ENCODE peak calls at places on chromosomes 11 and 22, in seven cellular contexts. One of them, this sample, is unnamed.

GRCh38 chr11:70623906-70624597 is 225.7 kb downstream of the CTTN start:
- DNase-seq in K562: no peak
- DNase-seq in cardiac muscle cell: no peak
- DNase-seq in A549: no peak
- DNase-seq in pancreas: peak; percentile 55
- DNase-seq in aorta: no peak
- DNase-seq in mesenchymal stem cell: no peak
- DNase-seq in this sample: no peak

GRCh38 chr11:61682093-61682732 is 2.0 kb downstream of the DAGLA start:
- DNase-seq in cardiac muscle cell: no peak
- DNase-seq in pancreas: peak; percentile 87
- DNase-seq in A549: no peak
- DNase-seq in mesenchymal stem cell: peak; percentile 26
- DNase-seq in aorta: no peak
- DNase-seq in K562: no peak
- DNase-seq in this sample: peak; percentile 68

GRCh38 chr11:38593649-38594048 is 1995.6 kb upstream of the RAG2 start:
- DNase-seq in K562: no peak
- DNase-seq in aorta: no peak
- DNase-seq in cardiac muscle cell: no peak
- DNase-seq in pancreas: no peak
- DNase-seq in A549: no peak
- DNase-seq in mesenchymal stem cell: peak; percentile 36
- DNase-seq in this sample: no peak

GRCh38 chr11:16000065-16000464 is 356.3 kb downstream of the SOX6 start:
- DNase-seq in pancreas: no peak
- DNase-seq in A549: no peak
- DNase-seq in cardiac muscle cell: no peak
- DNase-seq in mesenchymal stem cell: no peak
- DNase-seq in K562: no peak
- DNase-seq in aorta: no peak
- DNase-seq in this sample: no peak

GRCh38 chr11:118046051-118046963 is 30.6 kb upstream of the TMPRSS4 start:
- DNase-seq in K562: no peak
- DNase-seq in mesenchymal stem cell: no peak
- DNase-seq in aorta: no peak
- DNase-seq in pancreas: no peak
- DNase-seq in A549: no peak
- DNase-seq in cardiac muscle cell: no peak
- DNase-seq in this sample: no peak

GRCh38 chr11:128835741-128836410 is 31.2 kb downstream of the KCNJ1 start:
- DNase-seq in K562: no peak
- DNase-seq in cardiac muscle cell: no peak
- DNase-seq in A549: no peak
- DNase-seq in aorta: no peak
- DNase-seq in mesenchymal stem cell: no peak
- DNase-seq in pancreas: no peak
- DNase-seq in this sample: no peak

GRCh38 chr11:2178906-2179494 is 7.4 kb upstream of the TH start:
- DNase-seq in mesenchymal stem cell: peak; percentile 41
- DNase-seq in aorta: no peak
- DNase-seq in K562: no peak
- DNase-seq in cardiac muscle cell: no peak
- DNase-seq in pancreas: no peak
- DNase-seq in A549: no peak
- DNase-seq in this sample: no peak

GRCh38 chr11:70669871-70670683 is 271.7 kb downstream of the CTTN start:
- DNase-seq in cardiac muscle cell: no peak
- DNase-seq in K562: no peak
- DNase-seq in A549: no peak
- DNase-seq in pancreas: no peak
- DNase-seq in mesenchymal stem cell: no peak
- DNase-seq in aorta: no peak
- DNase-seq in this sample: no peak

GRCh38 chr11:125773516-125773915 is 5.1 kb downstream of the PATE2 start:
- DNase-seq in K562: no peak
- DNase-seq in cardiac muscle cell: no peak
- DNase-seq in A549: no peak
- DNase-seq in pancreas: no peak
- DNase-seq in aorta: no peak
- DNase-seq in mesenchymal stem cell: no peak
- DNase-seq in this sample: no peak

GRCh38 chr22:36252754-36253522 is at the start of gene APOL1:
- DNase-seq in K562: peak; percentile 30
- DNase-seq in aorta: no peak
- DNase-seq in mesenchymal stem cell: peak; percentile 72
- DNase-seq in pancreas: no peak
- DNase-seq in A549: no peak
- DNase-seq in cardiac muscle cell: no peak
- DNase-seq in this sample: peak; percentile 79

GRCh38 chr22:27129266-27129665 is 471.9 kb downstream of the MIAT start:
- DNase-seq in A549: peak; percentile 21
- DNase-seq in mesenchymal stem cell: peak; percentile 69
- DNase-seq in pancreas: no peak
- DNase-seq in K562: no peak
- DNase-seq in aorta: no peak
- DNase-seq in cardiac muscle cell: no peak
- DNase-seq in this sample: no peak

GRCh38 chr11:12177739-12178338 is 67.4 kb downstream of the MICAL2 start:
- DNase-seq in aorta: no peak
- DNase-seq in cardiac muscle cell: peak; percentile 54
- DNase-seq in mesenchymal stem cell: peak; percentile 50
- DNase-seq in A549: no peak
- DNase-seq in K562: no peak
- DNase-seq in pancreas: no peak
- DNase-seq in this sample: no peak

GRCh38 chr11:76232026-76232665 is 25.8 kb upstream of the WNT11 start:
- DNase-seq in K562: no peak
- DNase-seq in A549: no peak
- DNase-seq in pancreas: peak; percentile 46
- DNase-seq in aorta: no peak
- DNase-seq in cardiac muscle cell: no peak
- DNase-seq in mesenchymal stem cell: no peak
- DNase-seq in this sample: peak; percentile 51

GRCh38 chr11:20110908-20111669 is 49.2 kb downstream of the DBX1 start:
- DNase-seq in cardiac muscle cell: peak; percentile 48
- DNase-seq in aorta: no peak
- DNase-seq in pancreas: no peak
- DNase-seq in A549: peak; percentile 70
- DNase-seq in mesenchymal stem cell: peak; percentile 92
- DNase-seq in K562: peak; percentile 91
- DNase-seq in this sample: no peak

GRCh38 chr11:19987243-19987870 is 172.9 kb downstream of the DBX1 start:
- DNase-seq in A549: no peak
- DNase-seq in pancreas: no peak
- DNase-seq in mesenchymal stem cell: no peak
- DNase-seq in aorta: no peak
- DNase-seq in K562: no peak
- DNase-seq in cardiac muscle cell: peak; percentile 68
- DNase-seq in this sample: no peak

GRCh38 chr11:79081441-79082124 is 359.2 kb downstream of the TENM4 start:
- DNase-seq in K562: no peak
- DNase-seq in mesenchymal stem cell: peak; percentile 34
- DNase-seq in aorta: no peak
- DNase-seq in A549: no peak
- DNase-seq in cardiac muscle cell: no peak
- DNase-seq in pancreas: no peak
- DNase-seq in this sample: no peak

GRCh38 chr11:67504950-67505561 is at the start of gene PITPNM1:
- DNase-seq in K562: peak; percentile 84
- DNase-seq in cardiac muscle cell: peak; percentile 68
- DNase-seq in pancreas: peak; percentile 89
- DNase-seq in aorta: peak; percentile 94
- DNase-seq in A549: peak; percentile 62
- DNase-seq in mesenchymal stem cell: peak; percentile 68
- DNase-seq in this sample: peak; percentile 94

GRCh38 chr22:21603973-21604372 is 25.8 kb downstream of the YDJC start:
- DNase-seq in pancreas: no peak
- DNase-seq in A549: no peak
- DNase-seq in aorta: no peak
- DNase-seq in cardiac muscle cell: no peak
- DNase-seq in mesenchymal stem cell: no peak
- DNase-seq in K562: no peak
- DNase-seq in this sample: no peak
- H3K4me3 ChIP-seq in pancreas: no peak overlapping the region
- H3K4me3 ChIP-seq in A549: no peak overlapping the region
- H3K4me3 ChIP-seq in aorta: no peak overlapping the region
- H3K4me3 ChIP-seq in cardiac muscle cell: no peak overlapping the region
- H3K4me3 ChIP-seq in mesenchymal stem cell: no peak overlapping the region
- H3K4me3 ChIP-seq in K562: no peak overlapping the region
- H3K4me3 ChIP-seq in this sample: no peak overlapping the region

GRCh38 chr11:111849631-111850030 is 21.8 kb downstream of the ALG9 start:
- DNase-seq in K562: no peak
- DNase-seq in pancreas: no peak
- DNase-seq in aorta: no peak
- DNase-seq in A549: no peak
- DNase-seq in mesenchymal stem cell: no peak
- DNase-seq in cardiac muscle cell: no peak
- DNase-seq in this sample: no peak

GRCh38 chr11:111845256-111846028 is 25.9 kb downstream of the ALG9 start:
- DNase-seq in A549: no peak
- DNase-seq in K562: no peak
- DNase-seq in pancreas: no peak
- DNase-seq in mesenchymal stem cell: peak; percentile 17
- DNase-seq in aorta: no peak
- DNase-seq in cardiac muscle cell: no peak
- DNase-seq in this sample: no peak

GRCh38 chr11:111843659-111844058 is 27.7 kb downstream of the ALG9 start:
- DNase-seq in aorta: no peak
- DNase-seq in cardiac muscle cell: no peak
- DNase-seq in mesenchymal stem cell: no peak
- DNase-seq in pancreas: no peak
- DNase-seq in K562: no peak
- DNase-seq in A549: no peak
- DNase-seq in this sample: no peak

GRCh38 chr11:111846063-111846462 is 25.3 kb downstream of the ALG9 start:
- DNase-seq in pancreas: no peak
- DNase-seq in K562: no peak
- DNase-seq in cardiac muscle cell: no peak
- DNase-seq in A549: no peak
- DNase-seq in aorta: no peak
- DNase-seq in mesenchymal stem cell: peak; percentile 47
- DNase-seq in this sample: no peak

GRCh38 chr11:111846640-111847039 is 24.7 kb downstream of the ALG9 start:
- DNase-seq in aorta: no peak
- DNase-seq in K562: no peak
- DNase-seq in cardiac muscle cell: no peak
- DNase-seq in mesenchymal stem cell: peak; percentile 70
- DNase-seq in pancreas: no peak
- DNase-seq in A549: no peak
- DNase-seq in this sample: no peak
- H3K27ac ChIP-seq in aorta: no peak overlapping the region
- H3K27ac ChIP-seq in K562: no peak overlapping the region
- H3K27ac ChIP-seq in cardiac muscle cell: peak overlapping the region; percentile 55
- H3K27ac ChIP-seq in mesenchymal stem cell: peak overlapping the region; percentile 31
- H3K27ac ChIP-seq in pancreas: no peak overlapping the region
- H3K27ac ChIP-seq in A549: no peak overlapping the region
- H3K27ac ChIP-seq in this sample: no peak overlapping the region

GRCh38 chr11:63246045-63246444 is 2.6 kb upstream of the SLC22A25 start:
- DNase-seq in aorta: no peak
- DNase-seq in pancreas: no peak
- DNase-seq in cardiac muscle cell: no peak
- DNase-seq in mesenchymal stem cell: no peak
- DNase-seq in K562: no peak
- DNase-seq in A549: no peak
- DNase-seq in this sample: no peak
- H3K4me3 ChIP-seq in aorta: no peak overlapping the region
- H3K4me3 ChIP-seq in pancreas: no peak overlapping the region
- H3K4me3 ChIP-seq in cardiac muscle cell: no peak overlapping the region
- H3K4me3 ChIP-seq in mesenchymal stem cell: no peak overlapping the region
- H3K4me3 ChIP-seq in K562: no peak overlapping the region
- H3K4me3 ChIP-seq in A549: no peak overlapping the region
- H3K4me3 ChIP-seq in this sample: no peak overlapping the region

DNA sequence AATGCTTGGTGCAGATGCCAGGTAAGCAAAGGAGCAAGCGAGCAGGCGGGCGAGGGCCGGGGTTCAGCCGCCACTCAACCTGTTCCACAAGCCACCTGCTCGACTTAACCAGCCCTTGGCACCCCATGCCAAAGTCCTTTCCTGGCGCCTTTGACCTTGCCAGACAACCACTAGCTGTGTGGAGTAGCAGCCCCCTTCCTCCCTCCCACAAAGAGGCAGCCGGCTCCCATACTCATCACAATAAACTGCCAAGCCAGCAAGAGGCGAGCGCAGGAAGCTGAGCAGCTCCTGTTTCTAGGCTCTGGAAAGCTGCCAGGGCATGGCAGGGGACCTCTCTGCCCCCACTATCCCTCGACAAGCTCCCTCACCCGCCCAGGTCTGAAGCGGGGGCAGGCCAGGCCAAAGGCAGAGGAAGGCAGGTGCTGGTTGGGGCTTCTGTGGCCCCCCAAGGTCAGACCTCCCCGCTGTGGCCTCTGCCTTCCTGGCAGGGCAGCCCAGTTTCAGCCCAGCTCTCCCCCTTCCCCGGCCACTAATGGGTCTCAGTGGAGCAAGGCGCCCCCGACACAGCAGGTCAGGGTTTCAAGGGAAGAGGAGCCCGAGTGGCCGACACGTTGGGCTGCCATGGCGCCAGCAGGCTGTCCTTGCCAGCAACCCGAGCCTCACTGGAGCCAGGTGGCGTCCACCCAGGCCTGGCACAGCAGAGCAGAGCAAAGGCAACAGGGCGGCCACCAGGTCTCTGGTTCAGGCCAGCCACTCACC is 15.3 kb downstream of the MACROD1 start:
- DNase-seq in K562: no peak
- DNase-seq in mesenchymal stem cell: no peak
- DNase-seq in A549: no peak
- DNase-seq in pancreas: peak; percentile 95
- DNase-seq in aorta: no peak
- DNase-seq in cardiac muscle cell: no peak
- DNase-seq in this sample: no peak
- H3K27ac ChIP-seq in K562: no peak overlapping the region
- H3K27ac ChIP-seq in mesenchymal stem cell: no peak overlapping the region
- H3K27ac ChIP-seq in A549: no peak overlapping the region
- H3K27ac ChIP-seq in pancreas: peak overlapping the region; percentile 39
- H3K27ac ChIP-seq in aorta: no peak overlapping the region
- H3K27ac ChIP-seq in cardiac muscle cell: no peak overlapping the region
- H3K27ac ChIP-seq in this sample: peak overlapping the region; percentile 67

This sample was measured in kidney.